ENCODE peak calls at places on chromosome 15, in eight cellular contexts. One of them, this sample, is unnamed.

GRCh38 chr15:66829551-66830131 is 127.6 kb downstream of the SMAD6 start:
- DNase-seq in fibroblast of the aortic adventitia: no peak
- DNase-seq in CD8-positive, alpha-beta T cell: no peak
- DNase-seq in AG10803: peak; percentile 36
- DNase-seq in testis: no peak
- DNase-seq in stomach: no peak
- DNase-seq in hepatocyte: no peak
- DNase-seq in Peyer's patch: no peak
- DNase-seq in this sample: no peak

GRCh38 chr15:90611157-90611556 is 81.4 kb downstream of the CRTC3 start:
- DNase-seq in AG10803: no peak
- DNase-seq in CD8-positive, alpha-beta T cell: no peak
- DNase-seq in fibroblast of the aortic adventitia: no peak
- DNase-seq in stomach: no peak
- DNase-seq in testis: no peak
- DNase-seq in Peyer's patch: no peak
- DNase-seq in hepatocyte: no peak
- DNase-seq in this sample: no peak

GRCh38 chr15:60408438-60409105 is 10.8 kb upstream of the ANXA2 start:
- DNase-seq in AG10803: peak; percentile 81
- DNase-seq in CD8-positive, alpha-beta T cell: no peak
- DNase-seq in stomach: no peak
- DNase-seq in testis: no peak
- DNase-seq in Peyer's patch: no peak
- DNase-seq in hepatocyte: no peak
- DNase-seq in fibroblast of the aortic adventitia: peak; percentile 90
- DNase-seq in this sample: no peak

GRCh38 chr15:57751177-57751800 is 44.8 kb downstream of the POLR2M start:
- DNase-seq in testis: no peak
- DNase-seq in hepatocyte: peak; percentile 52
- DNase-seq in Peyer's patch: no peak
- DNase-seq in CD8-positive, alpha-beta T cell: no peak
- DNase-seq in AG10803: peak; percentile 58
- DNase-seq in stomach: no peak
- DNase-seq in fibroblast of the aortic adventitia: peak; percentile 68
- DNase-seq in this sample: no peak

GRCh38 chr15:50224606-50225005 is 40.9 kb downstream of the HDC start:
- DNase-seq in CD8-positive, alpha-beta T cell: no peak
- DNase-seq in AG10803: peak; percentile 66
- DNase-seq in testis: no peak
- DNase-seq in stomach: no peak
- DNase-seq in fibroblast of the aortic adventitia: peak; percentile 16
- DNase-seq in Peyer's patch: no peak
- DNase-seq in hepatocyte: no peak
- DNase-seq in this sample: no peak

GRCh38 chr15:29911705-29912104 is 89.4 kb upstream of the TJP1 start:
- DNase-seq in testis: no peak
- DNase-seq in AG10803: no peak
- DNase-seq in Peyer's patch: no peak
- DNase-seq in CD8-positive, alpha-beta T cell: no peak
- DNase-seq in hepatocyte: no peak
- DNase-seq in stomach: no peak
- DNase-seq in fibroblast of the aortic adventitia: no peak
- DNase-seq in this sample: no peak

GRCh38 chr15:97977734-97978133 is 17.2 kb downstream of the ARRDC4 start:
- DNase-seq in fibroblast of the aortic adventitia: no peak
- DNase-seq in stomach: peak; percentile 53
- DNase-seq in hepatocyte: no peak
- DNase-seq in testis: no peak
- DNase-seq in Peyer's patch: no peak
- DNase-seq in AG10803: no peak
- DNase-seq in CD8-positive, alpha-beta T cell: no peak
- DNase-seq in this sample: no peak

GRCh38 chr15:59976480-59976879 is 27.6 kb upstream of the FOXB1 start:
- DNase-seq in stomach: no peak
- DNase-seq in hepatocyte: no peak
- DNase-seq in CD8-positive, alpha-beta T cell: peak; percentile 41
- DNase-seq in Peyer's patch: no peak
- DNase-seq in AG10803: no peak
- DNase-seq in testis: no peak
- DNase-seq in fibroblast of the aortic adventitia: no peak
- DNase-seq in this sample: no peak

GRCh38 chr15:93088981-93089854 is at the start of gene RGMA:
- DNase-seq in testis: peak; percentile 69
- DNase-seq in fibroblast of the aortic adventitia: no peak
- DNase-seq in AG10803: no peak
- DNase-seq in Peyer's patch: no peak
- DNase-seq in CD8-positive, alpha-beta T cell: no peak
- DNase-seq in stomach: no peak
- DNase-seq in hepatocyte: peak; percentile 54
- DNase-seq in this sample: no peak

GRCh38 chr15:90004671-90005070 is 3.5 kb downstream of the ZNF710 start:
- DNase-seq in CD8-positive, alpha-beta T cell: no peak
- DNase-seq in AG10803: peak; percentile 97
- DNase-seq in Peyer's patch: no peak
- DNase-seq in stomach: no peak
- DNase-seq in hepatocyte: peak; percentile 82
- DNase-seq in testis: no peak
- DNase-seq in fibroblast of the aortic adventitia: peak; percentile 96
- DNase-seq in this sample: peak; percentile 88

GRCh38 chr15:99105516-99106341 is 849 bp downstream of the SYNM start:
- DNase-seq in testis: peak; percentile 62
- DNase-seq in fibroblast of the aortic adventitia: peak; percentile 46
- DNase-seq in hepatocyte: peak; percentile 73
- DNase-seq in Peyer's patch: peak; percentile 68
- DNase-seq in AG10803: peak; percentile 66
- DNase-seq in CD8-positive, alpha-beta T cell: no peak
- DNase-seq in stomach: peak; percentile 33
- DNase-seq in this sample: no peak

GRCh38 chr15:90930861-90931629 is 1.3 kb downstream of the HDDC3 start:
- DNase-seq in AG10803: peak; percentile 37
- DNase-seq in hepatocyte: no peak
- DNase-seq in CD8-positive, alpha-beta T cell: no peak
- DNase-seq in Peyer's patch: no peak
- DNase-seq in fibroblast of the aortic adventitia: peak; percentile 35
- DNase-seq in testis: peak; percentile 42
- DNase-seq in stomach: no peak
- DNase-seq in this sample: no peak

GRCh38 chr15:67164401-67164791 is 90.1 kb downstream of the AAGAB start:
- DNase-seq in AG10803: no peak
- DNase-seq in hepatocyte: no peak
- DNase-seq in stomach: no peak
- DNase-seq in CD8-positive, alpha-beta T cell: no peak
- DNase-seq in fibroblast of the aortic adventitia: peak; percentile 49
- DNase-seq in testis: no peak
- DNase-seq in Peyer's patch: no peak
- DNase-seq in this sample: no peak

GRCh38 chr15:89506026-89506686 is 9.8 kb upstream of the RHCG start:
- DNase-seq in stomach: no peak
- DNase-seq in testis: no peak
- DNase-seq in Peyer's patch: no peak
- DNase-seq in AG10803: no peak
- DNase-seq in CD8-positive, alpha-beta T cell: no peak
- DNase-seq in hepatocyte: no peak
- DNase-seq in fibroblast of the aortic adventitia: no peak
- DNase-seq in this sample: no peak

GRCh38 chr15:47726399-47726823 is 9.1 kb downstream of the SEMA6D start:
- DNase-seq in hepatocyte: no peak
- DNase-seq in testis: no peak
- DNase-seq in AG10803: no peak
- DNase-seq in CD8-positive, alpha-beta T cell: no peak
- DNase-seq in stomach: no peak
- DNase-seq in Peyer's patch: no peak
- DNase-seq in fibroblast of the aortic adventitia: no peak
- DNase-seq in this sample: no peak

GRCh38 chr15:57146394-57147140 is 228.1 kb downstream of the TCF12 start:
- DNase-seq in hepatocyte: peak; percentile 38
- DNase-seq in fibroblast of the aortic adventitia: peak; percentile 88
- DNase-seq in AG10803: peak; percentile 85
- DNase-seq in Peyer's patch: no peak
- DNase-seq in CD8-positive, alpha-beta T cell: no peak
- DNase-seq in testis: no peak
- DNase-seq in stomach: no peak
- DNase-seq in this sample: peak; percentile 45

GRCh38 chr15:61997786-61998185 is 62.5 kb downstream of the VPS13C start:
- DNase-seq in fibroblast of the aortic adventitia: peak; percentile 70
- DNase-seq in AG10803: peak; percentile 5
- DNase-seq in Peyer's patch: no peak
- DNase-seq in hepatocyte: no peak
- DNase-seq in testis: no peak
- DNase-seq in stomach: no peak
- DNase-seq in CD8-positive, alpha-beta T cell: no peak
- DNase-seq in this sample: no peak

GRCh38 chr15:45703670-45704328 is 69.0 kb downstream of the SQOR start:
- DNase-seq in testis: no peak
- DNase-seq in stomach: no peak
- DNase-seq in hepatocyte: peak; percentile 31
- DNase-seq in CD8-positive, alpha-beta T cell: no peak
- DNase-seq in Peyer's patch: no peak
- DNase-seq in AG10803: no peak
- DNase-seq in fibroblast of the aortic adventitia: no peak
- DNase-seq in this sample: no peak
- H3K4me3 ChIP-seq in testis: peak overlapping the region; percentile 60
- H3K4me3 ChIP-seq in stomach: peak overlapping the region; percentile 57
- H3K4me3 ChIP-seq in hepatocyte: peak overlapping the region; percentile 62
- H3K4me3 ChIP-seq in CD8-positive, alpha-beta T cell: peak overlapping the region; percentile 79
- H3K4me3 ChIP-seq in Peyer's patch: no peak overlapping the region
- H3K4me3 ChIP-seq in AG10803: peak overlapping the region; percentile 65
- H3K4me3 ChIP-seq in fibroblast of the aortic adventitia: no peak overlapping the region
- H3K4me3 ChIP-seq in this sample: no peak overlapping the region

DNA sequence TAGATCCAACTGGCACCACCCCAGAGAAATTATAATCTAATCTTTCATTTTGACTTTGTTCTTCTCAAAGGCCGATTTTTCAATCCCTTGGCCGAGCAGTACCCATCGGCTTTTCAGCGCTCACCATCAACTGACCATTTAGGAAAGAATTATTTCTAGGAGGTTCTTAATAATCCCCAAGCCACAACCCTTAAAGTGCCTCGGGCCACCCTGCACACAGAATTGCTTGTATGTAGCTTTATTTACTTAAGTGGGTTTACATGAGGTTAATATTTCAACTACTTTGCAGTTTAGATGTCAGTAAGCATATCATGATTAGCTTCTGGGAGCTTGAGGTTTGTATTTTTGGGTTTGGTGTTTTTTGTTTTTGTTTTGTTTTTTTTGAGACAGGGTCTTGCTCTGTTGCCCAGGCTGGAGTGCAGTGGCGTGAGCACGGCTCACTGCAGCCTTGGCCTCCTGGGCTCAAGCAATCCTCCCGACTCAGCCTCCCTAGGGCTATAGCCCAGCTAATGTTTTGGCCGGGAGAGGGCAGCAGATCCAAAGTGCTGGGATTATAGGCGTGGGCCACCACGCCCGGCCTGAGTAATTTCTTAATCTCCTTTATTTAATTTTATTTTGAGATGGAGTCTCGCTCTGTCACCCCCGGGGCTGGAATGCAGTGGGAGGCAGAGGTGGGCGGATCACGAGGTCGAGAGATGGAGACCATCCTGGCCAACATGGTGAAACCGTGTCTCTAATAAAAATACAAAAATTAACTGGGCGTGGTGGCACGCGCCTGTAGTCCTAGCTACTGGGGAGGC is 801 bp upstream of the CDAN1 start:
- DNase-seq in fibroblast of the aortic adventitia: peak; percentile 48
- DNase-seq in CD8-positive, alpha-beta T cell: no peak
- DNase-seq in AG10803: no peak
- DNase-seq in Peyer's patch: no peak
- DNase-seq in hepatocyte: no peak
- DNase-seq in stomach: peak; percentile 35
- DNase-seq in testis: no peak
- DNase-seq in this sample: no peak
- TF ChIP-seq CTCF in fibroblast of the aortic adventitia: peak; percentile 42
- TF ChIP-seq CTCF in CD8-positive, alpha-beta T cell: no peak
- TF ChIP-seq CTCF in AG10803: no peak
- TF ChIP-seq CTCF in Peyer's patch: no peak
- TF ChIP-seq CTCF in hepatocyte: no peak
- TF ChIP-seq CTCF in stomach: peak; percentile 25
- TF ChIP-seq CTCF in testis: no peak
- TF ChIP-seq CTCF in this sample: peak; percentile 27

GRCh38 chr15:63597821-63598220 is 634 bp downstream of the FBXL22 start:
- DNase-seq in CD8-positive, alpha-beta T cell: no peak
- DNase-seq in stomach: no peak
- DNase-seq in AG10803: no peak
- DNase-seq in hepatocyte: no peak
- DNase-seq in Peyer's patch: no peak
- DNase-seq in fibroblast of the aortic adventitia: no peak
- DNase-seq in testis: peak; percentile 51
- DNase-seq in this sample: no peak
- H3K4me3 ChIP-seq in CD8-positive, alpha-beta T cell: no peak overlapping the region
- H3K4me3 ChIP-seq in stomach: peak overlapping the region; percentile 69
- H3K4me3 ChIP-seq in AG10803: no peak overlapping the region
- H3K4me3 ChIP-seq in hepatocyte: no peak overlapping the region
- H3K4me3 ChIP-seq in Peyer's patch: no peak overlapping the region
- H3K4me3 ChIP-seq in fibroblast of the aortic adventitia: no peak overlapping the region
- H3K4me3 ChIP-seq in testis: peak overlapping the region; percentile 29
- H3K4me3 ChIP-seq in this sample: no peak overlapping the region

GRCh38 chr15:96183927-96184266 is 146.6 kb upstream of the NR2F2 start:
- DNase-seq in fibroblast of the aortic adventitia: no peak
- DNase-seq in CD8-positive, alpha-beta T cell: no peak
- DNase-seq in hepatocyte: no peak
- DNase-seq in stomach: no peak
- DNase-seq in Peyer's patch: no peak
- DNase-seq in testis: no peak
- DNase-seq in AG10803: no peak
- DNase-seq in this sample: no peak

GRCh38 chr15:96180062-96180745 is 150.3 kb upstream of the NR2F2 start:
- DNase-seq in CD8-positive, alpha-beta T cell: no peak
- DNase-seq in testis: no peak
- DNase-seq in AG10803: no peak
- DNase-seq in fibroblast of the aortic adventitia: no peak
- DNase-seq in hepatocyte: no peak
- DNase-seq in Peyer's patch: no peak
- DNase-seq in stomach: no peak
- DNase-seq in this sample: no peak

GRCh38 chr15:96183020-96183926 is 147.2 kb upstream of the NR2F2 start:
- DNase-seq in hepatocyte: no peak
- DNase-seq in testis: no peak
- DNase-seq in AG10803: peak; percentile 36
- DNase-seq in stomach: no peak
- DNase-seq in Peyer's patch: no peak
- DNase-seq in fibroblast of the aortic adventitia: no peak
- DNase-seq in CD8-positive, alpha-beta T cell: no peak
- DNase-seq in this sample: no peak

GRCh38 chr15:96181873-96182301 is 148.6 kb upstream of the NR2F2 start:
- DNase-seq in hepatocyte: no peak
- DNase-seq in testis: peak; percentile 28
- DNase-seq in CD8-positive, alpha-beta T cell: no peak
- DNase-seq in fibroblast of the aortic adventitia: peak; percentile 96
- DNase-seq in stomach: no peak
- DNase-seq in Peyer's patch: peak; percentile 50
- DNase-seq in AG10803: peak; percentile 97
- DNase-seq in this sample: peak; percentile 85

DNA sequence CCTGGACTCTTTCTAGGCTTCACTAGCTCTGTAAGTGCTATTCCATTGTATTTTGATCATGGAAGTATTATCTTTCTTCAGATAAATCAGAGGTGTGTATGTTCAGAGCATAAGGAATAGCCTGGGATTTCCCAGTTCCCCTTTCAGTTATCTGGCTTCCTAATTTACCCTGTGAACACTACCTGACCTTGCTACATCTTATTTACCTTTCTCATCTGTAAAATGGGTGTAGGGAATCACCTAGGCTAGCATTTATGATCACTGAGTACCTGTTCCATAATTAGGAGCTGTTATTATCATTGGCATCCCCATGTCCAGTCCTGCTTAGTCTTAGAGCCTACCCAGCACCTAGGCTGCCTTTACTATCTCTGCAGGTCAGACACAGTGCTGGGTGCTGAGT is 149.3 kb upstream of the NR2F2 start:
- DNase-seq in CD8-positive, alpha-beta T cell: no peak
- DNase-seq in hepatocyte: no peak
- DNase-seq in stomach: no peak
- DNase-seq in testis: no peak
- DNase-seq in AG10803: no peak
- DNase-seq in fibroblast of the aortic adventitia: no peak
- DNase-seq in Peyer's patch: no peak
- DNase-seq in this sample: no peak
- TF ChIP-seq CTCF in CD8-positive, alpha-beta T cell: no peak
- TF ChIP-seq CTCF in hepatocyte: no peak
- TF ChIP-seq CTCF in stomach: no peak
- TF ChIP-seq CTCF in testis: no peak
- TF ChIP-seq CTCF in AG10803: no peak
- TF ChIP-seq CTCF in fibroblast of the aortic adventitia: no peak
- TF ChIP-seq CTCF in Peyer's patch: no peak
- TF ChIP-seq CTCF in this sample: no peak

This sample was measured in AG09309.